ENCODE peak calls at places on chromosomes 12 and 14, in six cellular contexts. D, M, B, H, S and Q are unnamed samples.

GRCh38 chr14:86533834-86534233 is 1003.9 kb downstream of the FLRT2 start:
- DNase-seq in D (no peak), M (no peak), B (no peak), H (no peak), S (no peak), Q (no peak)

GRCh38 chr14:43803076-43803689 is 703.9 kb downstream of the FSCB start:
- DNase-seq in D (no peak), M (no peak), B (peak; percentile 3), H (no peak), S (no peak), Q (no peak)

GRCh38 chr12:82474181-82474797 is 116.0 kb downstream of the METTL25 start:
- DNase-seq in D (no peak), M (no peak), B (no peak), H (no peak), S (no peak), Q (no peak)

GRCh38 chr14:77240336-77240915 is 30.6 kb downstream of the NGB start:
- DNase-seq in D (no peak), M (no peak), B (no peak), H (no peak), S (no peak), Q (no peak)

GRCh38 chr12:122527478-122527944 is 462 bp downstream of the KNTC1 start:
- DNase-seq in D (no peak), M (no peak), B (no peak), H (no peak), S (peak; percentile 39), Q (no peak)

GRCh38 chr14:103581954-103582703 is 19.4 kb downstream of the COA8 start:
- DNase-seq in D (no peak), M (no peak), B (no peak), H (no peak), S (no peak), Q (no peak)

GRCh38 chr14:80762829-80763228 is 178.7 kb downstream of the CEP128 start:
- DNase-seq in D (no peak), M (no peak), B (no peak), H (no peak), S (no peak), Q (no peak)

GRCh38 chr12:124940393-124941169 is 26.1 kb upstream of the UBC start:
- DNase-seq in D (peak; percentile 90), M (peak; percentile 92), B (peak; percentile 94), H (peak; percentile 83), S (peak; percentile 83), Q (peak; percentile 85)

GRCh38 chr14:103630364-103631108 is 1.5 kb downstream of the KLC1 start:
- DNase-seq in D (no peak), M (no peak), B (no peak), H (no peak), S (no peak), Q (no peak)

GRCh38 chr14:72237722-72238666 is 305.8 kb downstream of the RGS6 start:
- DNase-seq in D (no peak), M (no peak), B (no peak), H (no peak), S (no peak), Q (no peak)

GRCh38 chr12:116033765-116034164 is 243.7 kb downstream of the MED13L start:
- DNase-seq in D (no peak), M (no peak), B (no peak), H (no peak), S (no peak), Q (no peak)

GRCh38 chr14:100585448-100586152 is 1.6 kb downstream of the BEGAIN start:
- DNase-seq in D (no peak), M (no peak), B (peak; percentile 67), H (no peak), S (no peak), Q (no peak)

GRCh38 chr14:73712540-73713141 is 1.5 kb downstream of the PNMA1 start:
- DNase-seq in D (peak; percentile 22), M (no peak), B (no peak), H (no peak), S (no peak), Q (no peak)

GRCh38 chr12:62190081-62190480 is 70.1 kb upstream of the USP15 start:
- DNase-seq in D (no peak), M (no peak), B (no peak), H (no peak), S (no peak), Q (no peak)

GRCh38 chr12:28937196-28937595 is 211.9 kb upstream of the FAR2 start:
- DNase-seq in D (no peak), M (peak; percentile 40), B (no peak), H (no peak), S (no peak), Q (no peak)

GRCh38 chr12:65825573-65826512 is 1.6 kb downstream of the HMGA2 start:
- DNase-seq in D (peak; percentile 18), M (no peak), B (peak; percentile 82), H (no peak), S (peak; percentile 61), Q (peak; percentile 72)

GRCh38 chr12:108679282-108679681 is 45.6 kb upstream of the SELPLG start:
- DNase-seq in D (no peak), M (no peak), B (no peak), H (no peak), S (no peak), Q (no peak)

GRCh38 chr14:90641111-90642010 is 174.9 kb downstream of the TTC7B start:
- DNase-seq in D (no peak), M (no peak), B (no peak), H (no peak), S (no peak), Q (peak; percentile 27)

GRCh38 chr12:88763536-88764100 is 183.3 kb upstream of the KITLG start:
- DNase-seq in D (no peak), M (no peak), B (no peak), H (no peak), S (no peak), Q (no peak)

GRCh38 chr14:92325835-92326234 is 2.9 kb downstream of the SLC24A4 start:
- DNase-seq in D (no peak), M (peak; percentile 2), B (no peak), H (no peak), S (no peak), Q (no peak)

GRCh38 chr14:95137804-95138167 is 19.5 kb downstream of the DICER1 start:
- DNase-seq in D (peak; percentile 36), M (no peak), B (no peak), H (no peak), S (no peak), Q (no peak)

GRCh38 chr14:94171208-94171607 is 2.9 kb upstream of the PPP4R4 start:
- DNase-seq in D (no peak), M (peak; percentile 22), B (no peak), H (no peak), S (no peak), Q (no peak)

GRCh38 chr12:8508224-8508623 is 5.1 kb upstream of the CLEC4D start:
- DNase-seq in D (no peak), M (no peak), B (no peak), H (no peak), S (no peak), Q (no peak)

GRCh38 chr12:7937867-7938506 is 2.0 kb upstream of the SLC2A3 start:
- DNase-seq in D (no peak), M (peak; percentile 56), B (no peak), H (no peak), S (no peak), Q (no peak)

GRCh38 chr12:117832459-117833457 is 136.0 kb downstream of the KSR2 start:
- DNase-seq in D (no peak), M (no peak), B (no peak), H (no peak), S (no peak), Q (no peak)

GRCh38 chr14:47626151-47627035 is 49.0 kb downstream of the MDGA2 start:
- DNase-seq in D (no peak), M (no peak), B (peak; percentile 64), H (no peak), S (no peak), Q (no peak)

GRCh38 chr14:34684578-34684977 is 29.8 kb downstream of the CFL2 start:
- DNase-seq in D (no peak), M (no peak), B (no peak), H (no peak), S (no peak), Q (no peak)

GRCh38 chr14:68143341-68143807 is 323.8 kb downstream of the RAD51B start:
- DNase-seq in D (peak; percentile 82), M (peak; percentile 70), B (no peak), H (peak; percentile 40), S (no peak), Q (no peak)

GRCh38 chr12:41980390-41980789 is 164.3 kb downstream of the GXYLT1 start:
- DNase-seq in D (no peak), M (no peak), B (no peak), H (no peak), S (no peak), Q (no peak)

GRCh38 chr14:106308839-106309389 is 782.5 kb downstream of the TMEM121 start:
- DNase-seq in D (no peak), M (no peak), B (peak; percentile 61), H (no peak), S (no peak), Q (no peak)

GRCh38 chr12:30763053-30763452 is 8.3 kb upstream of the CAPRIN2 start:
- DNase-seq in D (no peak), M (no peak), B (no peak), H (no peak), S (no peak), Q (no peak)

GRCh38 chr14:91395466-91395865 is 22.2 kb downstream of the CCDC88C start:
- DNase-seq in D (no peak), M (no peak), B (no peak), H (no peak), S (no peak), Q (no peak)

GRCh38 chr14:39956372-39956771 is 524.1 kb upstream of the FBXO33 start:
- DNase-seq in D (no peak), M (no peak), B (no peak), H (no peak), S (no peak), Q (no peak)
- TF ChIP-seq CTCF in D (no peak), M (no peak), B (no peak), H (no peak), S (no peak), Q (peak; percentile 46)

GRCh38 chr14:54572316-54572715 is 5.4 kb downstream of the SAMD4A start:
- DNase-seq in D (no peak), M (no peak), B (no peak), H (no peak), S (no peak), Q (no peak)
- TF ChIP-seq CTCF in D (peak; percentile 16), M (peak; percentile 31), B (peak; percentile 26), H (no peak), S (peak; percentile 39), Q (peak; percentile 74)

GRCh38 chr12:3314306-3314663 is 176.7 kb upstream of the PRMT8 start:
- DNase-seq in D (no peak), M (no peak), B (peak; percentile 4), H (no peak), S (no peak), Q (no peak)
- TF ChIP-seq CTCF in D (no peak), M (no peak), B (no peak), H (no peak), S (no peak), Q (no peak)

GRCh38 chr12:102849722-102850447 is 67.2 kb downstream of the PAH start:
- DNase-seq in D (no peak), M (no peak), B (no peak), H (no peak), S (no peak), Q (no peak)

GRCh38 chr12:102847131-102847530 is 69.9 kb downstream of the PAH start:
- DNase-seq in D (no peak), M (no peak), B (no peak), H (no peak), S (no peak), Q (no peak)

GRCh38 chr12:102851246-102851645 is 65.8 kb downstream of the PAH start:
- DNase-seq in D (no peak), M (no peak), B (no peak), H (no peak), S (no peak), Q (no peak)

GRCh38 chr12:102848832-102849231 is 68.2 kb downstream of the PAH start:
- DNase-seq in D (no peak), M (no peak), B (no peak), H (no peak), S (no peak), Q (no peak)
- TF ChIP-seq CTCF in D (no peak), M (no peak), B (no peak), H (no peak), S (no peak), Q (no peak)